ENCODE peak calls at places on chromosomes 13 and 19, in seven cellular contexts. One of them, this sample, is unnamed. For H3K9me3, the result is how much of the 10 kb centered on the place peaks cover.

GRCh38 chr13:107025991-107026390 is 458.1 kb upstream of the ARGLU1 start:
- DNase-seq in CD4-positive, alpha-beta T cell: no peak
- DNase-seq in adrenal gland: peak
- DNase-seq in heart right ventricle: peak
- DNase-seq in mammary epithelial cell: peak
- DNase-seq in psoas muscle: no peak
- DNase-seq in neural progenitor cell: no peak
- DNase-seq in this sample: peak

GRCh38 chr13:37657134-37657533 is 58.6 kb upstream of the POSTN start:
- DNase-seq in CD4-positive, alpha-beta T cell: no peak
- DNase-seq in psoas muscle: no peak
- DNase-seq in adrenal gland: no peak
- DNase-seq in mammary epithelial cell: peak
- DNase-seq in neural progenitor cell: no peak
- DNase-seq in heart right ventricle: no peak
- DNase-seq in this sample: no peak

GRCh38 chr19:42514449-42514848 is 13.8 kb downstream of the CEACAM1 start:
- DNase-seq in adrenal gland: no peak
- DNase-seq in CD4-positive, alpha-beta T cell: no peak
- DNase-seq in neural progenitor cell: no peak
- DNase-seq in heart right ventricle: no peak
- DNase-seq in mammary epithelial cell: no peak
- DNase-seq in psoas muscle: no peak
- DNase-seq in this sample: no peak

GRCh38 chr19:49749055-49749716 is 13.9 kb downstream of the TSKS start:
- DNase-seq in neural progenitor cell: no peak
- DNase-seq in psoas muscle: no peak
- DNase-seq in mammary epithelial cell: no peak
- DNase-seq in CD4-positive, alpha-beta T cell: no peak
- DNase-seq in adrenal gland: no peak
- DNase-seq in heart right ventricle: no peak
- DNase-seq in this sample: no peak

GRCh38 chr13:101752432-101752831 is 300.0 kb downstream of the ITGBL1 start:
- DNase-seq in CD4-positive, alpha-beta T cell: no peak
- DNase-seq in heart right ventricle: no peak
- DNase-seq in psoas muscle: no peak
- DNase-seq in neural progenitor cell: no peak
- DNase-seq in adrenal gland: no peak
- DNase-seq in mammary epithelial cell: no peak
- DNase-seq in this sample: no peak

GRCh38 chr13:38895075-38895474 is 95.6 kb downstream of the STOML3 start:
- DNase-seq in adrenal gland: no peak
- DNase-seq in psoas muscle: no peak
- DNase-seq in heart right ventricle: no peak
- DNase-seq in neural progenitor cell: no peak
- DNase-seq in mammary epithelial cell: no peak
- DNase-seq in CD4-positive, alpha-beta T cell: no peak
- DNase-seq in this sample: no peak

GRCh38 chr19:1424182-1424955 is 13.8 kb upstream of the RPS15 start:
- DNase-seq in heart right ventricle: no peak
- DNase-seq in mammary epithelial cell: no peak
- DNase-seq in neural progenitor cell: no peak
- DNase-seq in psoas muscle: no peak
- DNase-seq in CD4-positive, alpha-beta T cell: no peak
- DNase-seq in adrenal gland: no peak
- DNase-seq in this sample: no peak

GRCh38 chr19:17510220-17510993 is 1.0 kb upstream of the PGLS start:
- DNase-seq in CD4-positive, alpha-beta T cell: no peak
- DNase-seq in heart right ventricle: no peak
- DNase-seq in adrenal gland: no peak
- DNase-seq in mammary epithelial cell: no peak
- DNase-seq in psoas muscle: no peak
- DNase-seq in neural progenitor cell: no peak
- DNase-seq in this sample: no peak

GRCh38 chr19:12379732-12380443 is 14.4 kb upstream of the ZNF442 start:
- DNase-seq in neural progenitor cell: no peak
- DNase-seq in CD4-positive, alpha-beta T cell: no peak
- DNase-seq in mammary epithelial cell: no peak
- DNase-seq in psoas muscle: no peak
- DNase-seq in heart right ventricle: no peak
- DNase-seq in adrenal gland: no peak
- DNase-seq in this sample: no peak

GRCh38 chr13:62721893-62722292 is 1306.2 kb upstream of the PCDH20 start:
- DNase-seq in adrenal gland: no peak
- DNase-seq in CD4-positive, alpha-beta T cell: no peak
- DNase-seq in neural progenitor cell: no peak
- DNase-seq in psoas muscle: no peak
- DNase-seq in heart right ventricle: no peak
- DNase-seq in mammary epithelial cell: no peak
- DNase-seq in this sample: no peak

GRCh38 chr13:87124785-87125074 is 546.4 kb upstream of the SLITRK5 start:
- DNase-seq in CD4-positive, alpha-beta T cell: no peak
- DNase-seq in mammary epithelial cell: no peak
- DNase-seq in psoas muscle: no peak
- DNase-seq in adrenal gland: no peak
- DNase-seq in neural progenitor cell: no peak
- DNase-seq in heart right ventricle: no peak
- DNase-seq in this sample: no peak

GRCh38 chr19:44003461-44004134 is 841 bp downstream of the ZNF230 start:
- DNase-seq in psoas muscle: peak
- DNase-seq in neural progenitor cell: peak
- DNase-seq in mammary epithelial cell: peak
- DNase-seq in adrenal gland: no peak
- DNase-seq in heart right ventricle: peak
- DNase-seq in CD4-positive, alpha-beta T cell: no peak
- DNase-seq in this sample: peak

GRCh38 chr13:97853550-97853949 is 99.9 kb upstream of the IPO5 start:
- DNase-seq in adrenal gland: no peak
- DNase-seq in mammary epithelial cell: no peak
- DNase-seq in heart right ventricle: no peak
- DNase-seq in neural progenitor cell: no peak
- DNase-seq in CD4-positive, alpha-beta T cell: no peak
- DNase-seq in psoas muscle: no peak
- DNase-seq in this sample: no peak

GRCh38 chr19:18306903-18307681 is 15.8 kb downstream of the LSM4 start:
- DNase-seq in psoas muscle: no peak
- DNase-seq in neural progenitor cell: no peak
- DNase-seq in mammary epithelial cell: no peak
- DNase-seq in heart right ventricle: no peak
- DNase-seq in CD4-positive, alpha-beta T cell: no peak
- DNase-seq in adrenal gland: no peak
- DNase-seq in this sample: no peak

GRCh38 chr19:29539131-29539530 is 13.3 kb downstream of the VSTM2B start:
- DNase-seq in neural progenitor cell: no peak
- DNase-seq in CD4-positive, alpha-beta T cell: no peak
- DNase-seq in adrenal gland: no peak
- DNase-seq in heart right ventricle: no peak
- DNase-seq in mammary epithelial cell: no peak
- DNase-seq in psoas muscle: no peak
- DNase-seq in this sample: no peak

GRCh38 chr13:43364210-43365041 is 341.0 kb downstream of the DNAJC15 start:
- DNase-seq in psoas muscle: peak
- DNase-seq in neural progenitor cell: peak
- DNase-seq in mammary epithelial cell: no peak
- DNase-seq in heart right ventricle: peak
- DNase-seq in CD4-positive, alpha-beta T cell: no peak
- DNase-seq in adrenal gland: peak
- DNase-seq in this sample: no peak

GRCh38 chr19:18107235-18108083 is 9.9 kb downstream of the MAST3 start:
- DNase-seq in CD4-positive, alpha-beta T cell: no peak
- DNase-seq in adrenal gland: no peak
- DNase-seq in neural progenitor cell: no peak
- DNase-seq in heart right ventricle: no peak
- DNase-seq in psoas muscle: no peak
- DNase-seq in mammary epithelial cell: no peak
- DNase-seq in this sample: peak

GRCh38 chr19:28466107-28467045 is 746.6 kb downstream of the UQCRFS1 start:
- DNase-seq in psoas muscle: peak
- DNase-seq in CD4-positive, alpha-beta T cell: peak
- DNase-seq in neural progenitor cell: peak
- DNase-seq in adrenal gland: peak
- DNase-seq in mammary epithelial cell: peak
- DNase-seq in heart right ventricle: peak
- DNase-seq in this sample: peak

GRCh38 chr13:28636078-28636477 is 22.9 kb upstream of the POMP start:
- DNase-seq in psoas muscle: no peak
- DNase-seq in heart right ventricle: no peak
- DNase-seq in neural progenitor cell: no peak
- DNase-seq in CD4-positive, alpha-beta T cell: no peak
- DNase-seq in mammary epithelial cell: no peak
- DNase-seq in adrenal gland: no peak
- DNase-seq in this sample: no peak

GRCh38 chr19:5000120-5000611 is 31.3 kb downstream of the KDM4B start:
- DNase-seq in neural progenitor cell: no peak
- DNase-seq in adrenal gland: no peak
- DNase-seq in mammary epithelial cell: no peak
- DNase-seq in psoas muscle: no peak
- DNase-seq in CD4-positive, alpha-beta T cell: no peak
- DNase-seq in heart right ventricle: no peak
- DNase-seq in this sample: no peak

GRCh38 chr13:57992416-57992815 is 360.9 kb downstream of the PCDH17 start:
- DNase-seq in heart right ventricle: no peak
- DNase-seq in neural progenitor cell: no peak
- DNase-seq in mammary epithelial cell: no peak
- DNase-seq in psoas muscle: no peak
- DNase-seq in adrenal gland: no peak
- DNase-seq in CD4-positive, alpha-beta T cell: no peak
- DNase-seq in this sample: no peak

GRCh38 chr13:67619346-67619745 is 389.2 kb upstream of the PCDH9 start:
- DNase-seq in psoas muscle: no peak
- DNase-seq in mammary epithelial cell: no peak
- DNase-seq in adrenal gland: no peak
- DNase-seq in CD4-positive, alpha-beta T cell: no peak
- DNase-seq in heart right ventricle: no peak
- DNase-seq in neural progenitor cell: no peak
- DNase-seq in this sample: no peak

GRCh38 chr13:99982021-99982740 is 597 bp downstream of the ZIC2 start:
- DNase-seq in neural progenitor cell: peak
- DNase-seq in psoas muscle: no peak
- DNase-seq in adrenal gland: no peak
- DNase-seq in CD4-positive, alpha-beta T cell: no peak
- DNase-seq in heart right ventricle: no peak
- DNase-seq in mammary epithelial cell: peak
- DNase-seq in this sample: no peak

GRCh38 chr13:99979453-99980200 is 2.0 kb upstream of the ZIC2 start:
- DNase-seq in mammary epithelial cell: no peak
- DNase-seq in psoas muscle: peak
- DNase-seq in heart right ventricle: no peak
- DNase-seq in CD4-positive, alpha-beta T cell: no peak
- DNase-seq in neural progenitor cell: peak
- DNase-seq in adrenal gland: peak
- DNase-seq in this sample: no peak

GRCh38 chr13:99982741-99983400 is 1.3 kb downstream of the ZIC2 start:
- DNase-seq in adrenal gland: no peak
- DNase-seq in heart right ventricle: no peak
- DNase-seq in mammary epithelial cell: no peak
- DNase-seq in CD4-positive, alpha-beta T cell: no peak
- DNase-seq in psoas muscle: no peak
- DNase-seq in neural progenitor cell: peak
- DNase-seq in this sample: no peak

GRCh38 chr13:99980201-99981114 is 1.1 kb upstream of the ZIC2 start:
- DNase-seq in CD4-positive, alpha-beta T cell: peak
- DNase-seq in mammary epithelial cell: peak
- DNase-seq in adrenal gland: peak
- DNase-seq in psoas muscle: peak
- DNase-seq in heart right ventricle: no peak
- DNase-seq in neural progenitor cell: peak
- DNase-seq in this sample: no peak

GRCh38 chr13:99981115-99982020 is at the start of gene ZIC2:
- DNase-seq in psoas muscle: no peak
- DNase-seq in adrenal gland: no peak
- DNase-seq in heart right ventricle: no peak
- DNase-seq in CD4-positive, alpha-beta T cell: no peak
- DNase-seq in neural progenitor cell: peak
- DNase-seq in mammary epithelial cell: peak
- DNase-seq in this sample: no peak
- H3K27ac ChIP-seq in psoas muscle: no peak
- H3K27ac ChIP-seq in adrenal gland: no peak
- H3K27ac ChIP-seq in heart right ventricle: no peak
- H3K27ac ChIP-seq in CD4-positive, alpha-beta T cell: no peak
- H3K27ac ChIP-seq in neural progenitor cell: peak
- H3K27ac ChIP-seq in mammary epithelial cell: no peak
- H3K27ac ChIP-seq in this sample: no peak

GRCh38 chr19:45445139-45445538 is 21.4 kb upstream of the ERCC1 start:
- DNase-seq in mammary epithelial cell: no peak
- DNase-seq in heart right ventricle: no peak
- DNase-seq in psoas muscle: no peak
- DNase-seq in CD4-positive, alpha-beta T cell: no peak
- DNase-seq in adrenal gland: no peak
- DNase-seq in neural progenitor cell: no peak
- DNase-seq in this sample: no peak

GRCh38 chr19:45446295-45446694 is 21.5 kb upstream of the FOSB start:
- DNase-seq in neural progenitor cell: peak
- DNase-seq in heart right ventricle: no peak
- DNase-seq in adrenal gland: no peak
- DNase-seq in psoas muscle: no peak
- DNase-seq in mammary epithelial cell: peak
- DNase-seq in CD4-positive, alpha-beta T cell: no peak
- DNase-seq in this sample: no peak

GRCh38 chr19:45443462-45444317 is 20.0 kb upstream of the ERCC1 start:
- DNase-seq in CD4-positive, alpha-beta T cell: peak
- DNase-seq in mammary epithelial cell: peak
- DNase-seq in psoas muscle: peak
- DNase-seq in neural progenitor cell: peak
- DNase-seq in adrenal gland: peak
- DNase-seq in heart right ventricle: peak
- DNase-seq in this sample: peak

GRCh38 chr19:45442927-45443461 is 19.3 kb upstream of the ERCC1 start:
- DNase-seq in neural progenitor cell: peak
- DNase-seq in psoas muscle: no peak
- DNase-seq in mammary epithelial cell: no peak
- DNase-seq in CD4-positive, alpha-beta T cell: no peak
- DNase-seq in heart right ventricle: peak
- DNase-seq in adrenal gland: peak
- DNase-seq in this sample: peak

GRCh38 chr19:45444318-45445041 is 20.8 kb upstream of the ERCC1 start:
- DNase-seq in adrenal gland: peak
- DNase-seq in heart right ventricle: peak
- DNase-seq in CD4-positive, alpha-beta T cell: peak
- DNase-seq in mammary epithelial cell: peak
- DNase-seq in neural progenitor cell: peak
- DNase-seq in psoas muscle: peak
- DNase-seq in this sample: peak
- TF ChIP-seq CTCF in adrenal gland: no peak
- TF ChIP-seq CTCF in heart right ventricle: no peak
- TF ChIP-seq CTCF in CD4-positive, alpha-beta T cell: no peak
- TF ChIP-seq CTCF in mammary epithelial cell: no peak
- TF ChIP-seq CTCF in neural progenitor cell: no peak
- TF ChIP-seq CTCF in psoas muscle: no peak
- TF ChIP-seq CTCF in this sample: no peak

GRCh38 chr13:100403675-100404074 is 184.9 kb downstream of the GGACT start:
- DNase-seq in psoas muscle: no peak
- DNase-seq in adrenal gland: no peak
- DNase-seq in neural progenitor cell: peak
- DNase-seq in mammary epithelial cell: no peak
- DNase-seq in heart right ventricle: no peak
- DNase-seq in CD4-positive, alpha-beta T cell: no peak
- DNase-seq in this sample: no peak
- H3K9me3 ChIP-seq in psoas muscle: under half
- H3K9me3 ChIP-seq in adrenal gland: under half
- H3K9me3 ChIP-seq in neural progenitor cell: under half
- H3K9me3 ChIP-seq in mammary epithelial cell: under half
- H3K9me3 ChIP-seq in heart right ventricle: under half
- H3K9me3 ChIP-seq in CD4-positive, alpha-beta T cell: under half
- H3K9me3 ChIP-seq in this sample: under half

GRCh38 chr19:13979686-13980085 is 26.4 kb downstream of the RFX1 start:
- DNase-seq in psoas muscle: no peak
- DNase-seq in neural progenitor cell: no peak
- DNase-seq in adrenal gland: no peak
- DNase-seq in mammary epithelial cell: no peak
- DNase-seq in CD4-positive, alpha-beta T cell: no peak
- DNase-seq in heart right ventricle: no peak
- DNase-seq in this sample: no peak
- H3K27ac ChIP-seq in psoas muscle: no peak
- H3K27ac ChIP-seq in neural progenitor cell: no peak
- H3K27ac ChIP-seq in adrenal gland: no peak
- H3K27ac ChIP-seq in mammary epithelial cell: no peak
- H3K27ac ChIP-seq in CD4-positive, alpha-beta T cell: no peak
- H3K27ac ChIP-seq in heart right ventricle: peak
- H3K27ac ChIP-seq in this sample: peak